ENCODE peak calls at places on chromosome 1, in six cellular contexts. One of them, this sample, is unnamed. For H3K4me1, the result is how much of the 10 kb centered on the place peaks cover.

GRCh38 chr1:242747233-242747632 is 222.7 kb upstream of the PLD5 start:
- DNase-seq in Peyer's patch: no peak
- DNase-seq in heart left ventricle: no peak
- DNase-seq in stomach: no peak
- DNase-seq in tibial nerve: no peak
- DNase-seq in breast epithelium: no peak
- DNase-seq in this sample: no peak

GRCh38 chr1:219568728-219569127 is 44.2 kb downstream of the ZC3H11B start:
- DNase-seq in Peyer's patch: no peak
- DNase-seq in heart left ventricle: no peak
- DNase-seq in stomach: no peak
- DNase-seq in tibial nerve: no peak
- DNase-seq in breast epithelium: no peak
- DNase-seq in this sample: no peak

GRCh38 chr1:211895126-211895759 is 64.7 kb upstream of the LPGAT1 start:
- DNase-seq in Peyer's patch: no peak
- DNase-seq in heart left ventricle: no peak
- DNase-seq in stomach: peak
- DNase-seq in tibial nerve: no peak
- DNase-seq in breast epithelium: no peak
- DNase-seq in this sample: no peak

GRCh38 chr1:37726746-37727145 is 34.4 kb downstream of the CDCA8 start:
- DNase-seq in Peyer's patch: no peak
- DNase-seq in heart left ventricle: no peak
- DNase-seq in stomach: no peak
- DNase-seq in tibial nerve: no peak
- DNase-seq in breast epithelium: no peak
- DNase-seq in this sample: no peak

GRCh38 chr1:107536266-107536665 is 395.4 kb downstream of the NTNG1 start:
- DNase-seq in Peyer's patch: peak
- DNase-seq in heart left ventricle: no peak
- DNase-seq in stomach: peak
- DNase-seq in tibial nerve: no peak
- DNase-seq in breast epithelium: no peak
- DNase-seq in this sample: no peak

GRCh38 chr1:226549937-226550670 is 1.5 kb downstream of the STUM start:
- DNase-seq in Peyer's patch: peak
- DNase-seq in heart left ventricle: peak
- DNase-seq in stomach: peak
- DNase-seq in tibial nerve: no peak
- DNase-seq in breast epithelium: peak
- DNase-seq in this sample: peak

GRCh38 chr1:192626366-192627179 is 9.4 kb upstream of the RGS13 start:
- DNase-seq in Peyer's patch: no peak
- DNase-seq in heart left ventricle: no peak
- DNase-seq in stomach: no peak
- DNase-seq in tibial nerve: no peak
- DNase-seq in breast epithelium: no peak
- DNase-seq in this sample: no peak

GRCh38 chr1:66292944-66293343 is 241.0 kb upstream of the SGIP1 start:
- DNase-seq in Peyer's patch: no peak
- DNase-seq in heart left ventricle: no peak
- DNase-seq in stomach: no peak
- DNase-seq in tibial nerve: peak
- DNase-seq in breast epithelium: no peak
- DNase-seq in this sample: no peak

GRCh38 chr1:78519446-78519845 is 28.7 kb downstream of the PTGFR start:
- DNase-seq in Peyer's patch: no peak
- DNase-seq in heart left ventricle: no peak
- DNase-seq in stomach: no peak
- DNase-seq in tibial nerve: no peak
- DNase-seq in breast epithelium: no peak
- DNase-seq in this sample: no peak

GRCh38 chr1:173097001-173097400 is 46.3 kb upstream of the TNFSF18 start:
- DNase-seq in Peyer's patch: no peak
- DNase-seq in heart left ventricle: no peak
- DNase-seq in stomach: no peak
- DNase-seq in tibial nerve: no peak
- DNase-seq in breast epithelium: no peak
- DNase-seq in this sample: no peak

GRCh38 chr1:162074548-162074947 is 5.1 kb downstream of the NOS1AP start:
- DNase-seq in Peyer's patch: no peak
- DNase-seq in heart left ventricle: no peak
- DNase-seq in stomach: no peak
- DNase-seq in tibial nerve: no peak
- DNase-seq in breast epithelium: no peak
- DNase-seq in this sample: no peak

GRCh38 chr1:89125571-89126233 is at the start of gene GBP2:
- DNase-seq in Peyer's patch: peak
- DNase-seq in heart left ventricle: no peak
- DNase-seq in stomach: no peak
- DNase-seq in tibial nerve: no peak
- DNase-seq in breast epithelium: no peak
- DNase-seq in this sample: no peak

GRCh38 chr1:169300854-169301253 is 66.7 kb downstream of the NME7 start:
- DNase-seq in Peyer's patch: no peak
- DNase-seq in heart left ventricle: no peak
- DNase-seq in stomach: no peak
- DNase-seq in tibial nerve: no peak
- DNase-seq in breast epithelium: no peak
- DNase-seq in this sample: no peak

GRCh38 chr1:176058686-176059085 is 148.4 kb downstream of the COP1 start:
- DNase-seq in Peyer's patch: no peak
- DNase-seq in heart left ventricle: no peak
- DNase-seq in stomach: no peak
- DNase-seq in tibial nerve: no peak
- DNase-seq in breast epithelium: no peak
- DNase-seq in this sample: no peak

GRCh38 chr1:48221657-48222056 is 859 bp upstream of the SLC5A9 start:
- DNase-seq in Peyer's patch: no peak
- DNase-seq in heart left ventricle: no peak
- DNase-seq in stomach: no peak
- DNase-seq in tibial nerve: no peak
- DNase-seq in breast epithelium: no peak
- DNase-seq in this sample: peak

GRCh38 chr1:171739646-171740045 is 2.2 kb downstream of the VAMP4 start:
- DNase-seq in Peyer's patch: no peak
- DNase-seq in heart left ventricle: no peak
- DNase-seq in stomach: no peak
- DNase-seq in tibial nerve: no peak
- DNase-seq in breast epithelium: no peak
- DNase-seq in this sample: no peak

GRCh38 chr1:109618614-109619404 is 607 bp downstream of the GNAT2 start:
- DNase-seq in Peyer's patch: no peak
- DNase-seq in heart left ventricle: no peak
- DNase-seq in stomach: no peak
- DNase-seq in tibial nerve: no peak
- DNase-seq in breast epithelium: no peak
- DNase-seq in this sample: peak

GRCh38 chr1:78718566-78718965 is 68.9 kb downstream of the IFI44 start:
- DNase-seq in Peyer's patch: no peak
- DNase-seq in heart left ventricle: no peak
- DNase-seq in stomach: no peak
- DNase-seq in tibial nerve: no peak
- DNase-seq in breast epithelium: no peak
- DNase-seq in this sample: no peak

GRCh38 chr1:117036018-117036421 is 24.1 kb upstream of the TTF2 start:
- DNase-seq in Peyer's patch: no peak
- DNase-seq in heart left ventricle: no peak
- DNase-seq in stomach: no peak
- DNase-seq in tibial nerve: no peak
- DNase-seq in breast epithelium: no peak
- DNase-seq in this sample: no peak

GRCh38 chr1:181179980-181180964 is 91.8 kb downstream of the IER5 start:
- DNase-seq in Peyer's patch: no peak
- DNase-seq in heart left ventricle: peak
- DNase-seq in stomach: no peak
- DNase-seq in tibial nerve: peak
- DNase-seq in breast epithelium: peak
- DNase-seq in this sample: no peak

GRCh38 chr1:966603-967295 is 467 bp downstream of the PLEKHN1 start:
- DNase-seq in Peyer's patch: peak
- DNase-seq in heart left ventricle: peak
- DNase-seq in stomach: peak
- DNase-seq in tibial nerve: no peak
- DNase-seq in breast epithelium: peak
- DNase-seq in this sample: peak

GRCh38 chr1:230107941-230108340 is 40.9 kb downstream of the GALNT2 start:
- DNase-seq in Peyer's patch: no peak
- DNase-seq in heart left ventricle: no peak
- DNase-seq in stomach: no peak
- DNase-seq in tibial nerve: no peak
- DNase-seq in breast epithelium: no peak
- DNase-seq in this sample: peak

GRCh38 chr1:151641229-151641628 is 29.4 kb downstream of the SNX27 start:
- DNase-seq in Peyer's patch: no peak
- DNase-seq in heart left ventricle: no peak
- DNase-seq in stomach: no peak
- DNase-seq in tibial nerve: no peak
- DNase-seq in breast epithelium: no peak
- DNase-seq in this sample: no peak

GRCh38 chr1:47883963-47884362 is 113.2 kb downstream of the TRABD2B start:
- DNase-seq in Peyer's patch: no peak
- DNase-seq in heart left ventricle: no peak
- DNase-seq in stomach: no peak
- DNase-seq in tibial nerve: no peak
- DNase-seq in breast epithelium: no peak
- DNase-seq in this sample: no peak

GRCh38 chr1:232369451-232369850 is 260.5 kb downstream of the SIPA1L2 start:
- DNase-seq in Peyer's patch: no peak
- DNase-seq in heart left ventricle: no peak
- DNase-seq in stomach: no peak
- DNase-seq in tibial nerve: no peak
- DNase-seq in breast epithelium: no peak
- DNase-seq in this sample: no peak

GRCh38 chr1:33087677-33088076 is 6.7 kb downstream of the AZIN2 start:
- DNase-seq in Peyer's patch: no peak
- DNase-seq in heart left ventricle: no peak
- DNase-seq in stomach: no peak
- DNase-seq in tibial nerve: no peak
- DNase-seq in breast epithelium: peak
- DNase-seq in this sample: no peak

GRCh38 chr1:15852036-15852827 is 4.7 kb downstream of the SPEN start:
- DNase-seq in Peyer's patch: no peak
- DNase-seq in heart left ventricle: no peak
- DNase-seq in stomach: no peak
- DNase-seq in tibial nerve: no peak
- DNase-seq in breast epithelium: no peak
- DNase-seq in this sample: no peak

GRCh38 chr1:46411010-46411405 is 16.9 kb downstream of the FAAH start:
- DNase-seq in Peyer's patch: no peak
- DNase-seq in heart left ventricle: no peak
- DNase-seq in stomach: no peak
- DNase-seq in tibial nerve: no peak
- DNase-seq in breast epithelium: no peak
- DNase-seq in this sample: no peak

GRCh38 chr1:46411601-46412341 is 17.7 kb downstream of the FAAH start:
- DNase-seq in Peyer's patch: peak
- DNase-seq in heart left ventricle: no peak
- DNase-seq in stomach: no peak
- DNase-seq in tibial nerve: no peak
- DNase-seq in breast epithelium: no peak
- DNase-seq in this sample: no peak

GRCh38 chr1:46412853-46413595 is 18.9 kb downstream of the FAAH start:
- DNase-seq in Peyer's patch: peak
- DNase-seq in heart left ventricle: no peak
- DNase-seq in stomach: no peak
- DNase-seq in tibial nerve: no peak
- DNase-seq in breast epithelium: no peak
- DNase-seq in this sample: peak

GRCh38 chr1:46415514-46415913 is 21.4 kb downstream of the FAAH start:
- DNase-seq in Peyer's patch: no peak
- DNase-seq in heart left ventricle: no peak
- DNase-seq in stomach: no peak
- DNase-seq in tibial nerve: no peak
- DNase-seq in breast epithelium: no peak
- DNase-seq in this sample: no peak

DNA sequence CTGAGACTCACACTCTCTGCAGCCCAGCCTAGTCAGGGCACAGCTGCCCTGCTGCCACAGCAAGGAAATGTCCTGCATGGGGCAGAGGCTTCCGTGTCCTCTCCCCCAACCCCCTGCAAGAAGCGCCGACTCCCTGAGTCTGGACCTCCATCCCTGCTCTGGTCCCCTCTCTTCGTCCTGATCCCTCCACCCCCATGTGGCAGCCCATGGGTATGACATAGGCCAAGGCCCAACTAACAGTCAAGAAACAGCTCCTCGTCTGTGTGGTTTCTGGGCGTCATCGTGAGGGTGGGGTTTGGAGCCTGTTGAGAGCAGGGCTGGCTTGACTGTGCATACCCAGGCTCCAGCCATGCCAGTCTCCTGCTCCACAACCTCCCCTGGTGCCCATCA is 19.5 kb downstream of the FAAH start:
- DNase-seq in Peyer's patch: no peak
- DNase-seq in heart left ventricle: no peak
- DNase-seq in stomach: no peak
- DNase-seq in tibial nerve: no peak
- DNase-seq in breast epithelium: no peak
- DNase-seq in this sample: peak
- H3K4me3 ChIP-seq in Peyer's patch: no peak
- H3K4me3 ChIP-seq in heart left ventricle: no peak
- H3K4me3 ChIP-seq in stomach: no peak
- H3K4me3 ChIP-seq in tibial nerve: no peak
- H3K4me3 ChIP-seq in breast epithelium: no peak
- H3K4me3 ChIP-seq in this sample: no peak

GRCh38 chr1:50523548-50523947 is 100.3 kb upstream of the DMRTA2 start:
- DNase-seq in Peyer's patch: no peak
- DNase-seq in heart left ventricle: no peak
- DNase-seq in stomach: no peak
- DNase-seq in tibial nerve: no peak
- DNase-seq in breast epithelium: no peak
- DNase-seq in this sample: no peak
- TF ChIP-seq POLR2A in Peyer's patch: no peak
- TF ChIP-seq POLR2A in heart left ventricle: no peak
- TF ChIP-seq POLR2A in stomach: no peak
- TF ChIP-seq POLR2A in tibial nerve: no peak
- TF ChIP-seq POLR2A in breast epithelium: no peak
- TF ChIP-seq POLR2A in this sample: no peak

DNA sequence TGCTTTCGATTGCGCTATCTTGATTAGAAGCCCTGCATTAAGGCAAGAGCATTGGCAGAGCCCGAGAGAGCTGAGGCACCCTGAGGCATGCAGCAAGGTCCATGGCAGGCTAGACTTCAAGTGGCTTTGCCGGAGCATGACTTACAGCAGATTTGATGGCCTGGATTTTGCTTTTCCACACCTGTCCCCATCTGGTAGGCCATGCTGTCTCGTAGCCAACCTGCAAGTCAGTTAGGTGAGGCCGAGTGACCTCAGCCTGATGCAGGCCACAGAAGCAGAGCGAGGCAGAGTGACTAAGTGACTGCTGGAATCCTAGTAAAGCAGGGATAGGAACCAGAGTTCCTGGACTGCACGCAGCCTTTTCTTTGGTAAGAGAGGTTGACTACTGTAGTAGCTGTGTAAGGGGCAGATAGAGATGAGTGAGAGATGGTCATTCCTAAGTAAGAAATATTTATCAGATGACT is 148.9 kb downstream of the PBX1 start:
- DNase-seq in Peyer's patch: no peak
- DNase-seq in heart left ventricle: peak
- DNase-seq in stomach: peak
- DNase-seq in tibial nerve: no peak
- DNase-seq in breast epithelium: no peak
- DNase-seq in this sample: no peak
- H3K4me1 ChIP-seq in Peyer's patch: half or more
- H3K4me1 ChIP-seq in heart left ventricle: half or more
- H3K4me1 ChIP-seq in stomach: half or more
- H3K4me1 ChIP-seq in tibial nerve: under half
- H3K4me1 ChIP-seq in breast epithelium: under half
- H3K4me1 ChIP-seq in this sample: under half

GRCh38 chr1:25746299-25747045 is 53.5 kb upstream of the SELENON start:
- DNase-seq in Peyer's patch: no peak
- DNase-seq in heart left ventricle: no peak
- DNase-seq in stomach: no peak
- DNase-seq in tibial nerve: no peak
- DNase-seq in breast epithelium: no peak
- DNase-seq in this sample: no peak
- H3K4me3 ChIP-seq in Peyer's patch: no peak
- H3K4me3 ChIP-seq in heart left ventricle: no peak
- H3K4me3 ChIP-seq in stomach: no peak
- H3K4me3 ChIP-seq in tibial nerve: no peak
- H3K4me3 ChIP-seq in breast epithelium: no peak
- H3K4me3 ChIP-seq in this sample: no peak